ENCODE peak calls at places on chromosomes 16 and 17, in nine cellular contexts. S is CD4-positive, CD25-positive, alpha-beta regulatory T cell; L is SHP77; K is HFFc6; V is H54; H is NCI-H1436; Q is stimulated activated CD4-positive, alpha-beta T cell treated with anti-CD3 and anti-CD28 coated beads, Interleukin-2, amount 100 ng/mL, for 4 hours; C is activated CD8-positive, alpha-beta T cell treated with anti-CD3 and anti-CD28 coated beads, Interleukin-2, amount 10 ng/mL, durations not matched to agents 7 days and 5 days; N is DMS153. M is an unnamed sample.

GRCh38 chr16:3023415-3023668 is 400 bp downstream of the HCFC1R1 start:
- DNase-seq in S (no peak), L (no peak), K (peak), V (peak), H (no peak), Q (no peak), C (no peak), N (no peak), M (no peak)

GRCh38 chr17:65783845-65784334 is 222.4 kb upstream of the AXIN2 start:
- DNase-seq in S (no peak), L (no peak), K (peak), V (no peak), H (no peak), Q (no peak), C (no peak), N (no peak), M (no peak)

GRCh38 chr17:65942592-65942991 is 249.3 kb downstream of the CEP112 start:
- DNase-seq in S (no peak), L (no peak), K (no peak), V (no peak), H (no peak), Q (no peak), C (no peak), N (no peak), M (no peak)

GRCh38 chr17:73103661-73104335 is 11.3 kb upstream of the SLC39A11 start:
- DNase-seq in S (no peak), L (no peak), K (no peak), V (no peak), H (no peak), Q (no peak), C (no peak), N (no peak), M (no peak)

GRCh38 chr16:53967172-53967571 is 263.2 kb downstream of the FTO start:
- DNase-seq in S (no peak), L (no peak), K (no peak), V (no peak), H (no peak), Q (no peak), C (no peak), N (no peak), M (no peak)

GRCh38 chr17:55527520-55528118 is 16.4 kb upstream of the SMIM36 start:
- DNase-seq in S (peak), L (peak), K (peak), V (peak), H (no peak), Q (no peak), C (no peak), N (peak), M (no peak)

GRCh38 chr16:57906385-57907316 is 64.3 kb downstream of the CNGB1 start:
- DNase-seq in S (peak), L (no peak), K (no peak), V (no peak), H (no peak), Q (no peak), C (peak), N (no peak), M (no peak)

GRCh38 chr17:50182783-50183438 is 17.1 kb downstream of the SGCA start:
- DNase-seq in S (no peak), L (no peak), K (no peak), V (no peak), H (no peak), Q (no peak), C (no peak), N (no peak), M (no peak)

GRCh38 chr17:7884581-7885356 is 3.8 kb upstream of the CHD3 start:
- DNase-seq in S (peak), L (no peak), K (no peak), V (no peak), H (no peak), Q (peak), C (peak), N (no peak), M (no peak)

GRCh38 chr16:88781140-88782077 is 3.6 kb downstream of the PIEZO1 start:
- DNase-seq in S (peak), L (no peak), K (no peak), V (no peak), H (no peak), Q (peak), C (peak), N (no peak), M (no peak)

GRCh38 chr16:17452931-17453330 is 17.8 kb downstream of the XYLT1 start:
- DNase-seq in S (no peak), L (no peak), K (peak), V (no peak), H (no peak), Q (no peak), C (no peak), N (no peak), M (no peak)

GRCh38 chr16:23288726-23289512 is 13.2 kb upstream of the SCNN1B start:
- DNase-seq in S (no peak), L (no peak), K (no peak), V (no peak), H (no peak), Q (no peak), C (no peak), N (no peak), M (no peak)

GRCh38 chr17:75822119-75822799 is 21.9 kb downstream of the UNC13D start:
- DNase-seq in S (peak), L (no peak), K (no peak), V (no peak), H (peak), Q (no peak), C (peak), N (peak), M (no peak)

GRCh38 chr17:57956311-57957119 is 1.3 kb upstream of the CUEDC1 start:
- DNase-seq in S (peak), L (no peak), K (no peak), V (no peak), H (no peak), Q (no peak), C (peak), N (no peak), M (no peak)

GRCh38 chr17:80254396-80255241 is 6.0 kb upstream of the RNF213 start:
- DNase-seq in S (peak), L (peak), K (peak), V (peak), H (peak), Q (peak), C (peak), N (peak), M (no peak)